ENCODE peak calls at places on chromosomes 12 and 14, in five cellular contexts. N is astrocyte of the cerebellum, K is fibroblast of the aortic adventitia, E is HTR-8/SVneo, F is NCI-H526 treated with DMSO at 0.1 percent for 48 hours. C is an unnamed sample.

GRCh38 chr12:114190971-114191370 is 215.0 kb downstream of the TBX5 start:
- DNase-seq in N (no peak), K (no peak), E (no peak), F (no peak), C (no peak)

GRCh38 chr14:104321151-104322130 is 183.1 kb downstream of the KIF26A start:
- DNase-seq in N (no peak), K (no peak), E (no peak), F (no peak), C (no peak)

GRCh38 chr12:49917788-49918173 is 14.1 kb upstream of the FAIM2 start:
- DNase-seq in N (no peak), K (no peak), E (no peak), F (no peak), C (no peak)

GRCh38 chr12:53941187-53941586 is 2.6 kb downstream of the HOXC13 start:
- DNase-seq in N (no peak), K (no peak), E (no peak), F (no peak), C (no peak)

GRCh38 chr14:22521449-22522239 is 67.4 kb downstream of the DAD1 start:
- DNase-seq in N (no peak), K (no peak), E (no peak), F (no peak), C (no peak)

GRCh38 chr12:61530456-61530855 is 729.7 kb upstream of the USP15 start:
- DNase-seq in N (no peak), K (no peak), E (no peak), F (no peak), C (no peak)

GRCh38 chr14:49959822-49960408 is 67.0 kb downstream of the ARF6 start:
- DNase-seq in N (no peak), K (no peak), E (no peak), F (peak; percentile 80), C (no peak)

GRCh38 chr14:31787377-31787776 is 226.2 kb downstream of the NUBPL start:
- DNase-seq in N (no peak), K (no peak), E (no peak), F (no peak), C (no peak)

GRCh38 chr14:64410084-64410774 is 22.1 kb downstream of the MTHFD1 start:
- DNase-seq in N (no peak), K (peak; percentile 32), E (peak; percentile 96), F (no peak), C (no peak)

GRCh38 chr12:110156766-110157165 is 32.6 kb downstream of the IFT81 start:
- DNase-seq in N (no peak), K (no peak), E (no peak), F (no peak), C (no peak)

GRCh38 chr12:123106640-123107359 is 44.1 kb downstream of the PITPNM2 start:
- DNase-seq in N (no peak), K (no peak), E (no peak), F (no peak), C (no peak)

GRCh38 chr12:19273482-19274330 is 144.2 kb downstream of the PLEKHA5 start:
- DNase-seq in N (peak; percentile 97), K (peak; percentile 96), E (peak; percentile 83), F (no peak), C (peak; percentile 77)

GRCh38 chr12:62802981-62803380 is 132.0 kb downstream of the PPM1H start:
- DNase-seq in N (no peak), K (peak; percentile 45), E (peak; percentile 14), F (no peak), C (peak; percentile 34)

GRCh38 chr12:96473394-96474093 is 15.8 kb upstream of the CFAP54 start:
- DNase-seq in N (no peak), K (no peak), E (no peak), F (no peak), C (no peak)

GRCh38 chr12:10722502-10722904 is 620 bp downstream of the YBX3 start:
- DNase-seq in N (no peak), K (peak; percentile 56), E (no peak), F (peak; percentile 62), C (peak; percentile 63)

GRCh38 chr14:99752486-99753121 is 40.6 kb upstream of the EML1 start:
- DNase-seq in N (peak; percentile 59), K (peak; percentile 70), E (peak; percentile 70), F (no peak), C (peak; percentile 89)

GRCh38 chr14:95497561-95498011 is 18.9 kb downstream of the SYNE3 start:
- DNase-seq in N (no peak), K (peak; percentile 11), E (no peak), F (no peak), C (no peak)

GRCh38 chr14:32354716-32355115 is 25.6 kb downstream of the AKAP6 start:
- DNase-seq in N (no peak), K (no peak), E (no peak), F (no peak), C (no peak)

GRCh38 chr12:81077686-81078441 is at the start of gene ACSS3:
- DNase-seq in N (no peak), K (peak; percentile 27), E (no peak), F (no peak), C (peak; percentile 35)

GRCh38 chr12:124831590-124831989 is 32.1 kb downstream of the SCARB1 start:
- DNase-seq in N (no peak), K (no peak), E (no peak), F (no peak), C (no peak)

GRCh38 chr12:91274886-91275285 is 92.3 kb upstream of the DCN start:
- DNase-seq in N (peak; percentile 58), K (peak; percentile 76), E (no peak), F (no peak), C (peak; percentile 4)

GRCh38 chr12:7859552-7859951 is 13.2 kb downstream of the SLC2A14 start:
- DNase-seq in N (no peak), K (peak; percentile 67), E (no peak), F (no peak), C (peak; percentile 35)

GRCh38 chr12:105820407-105821140 is 318.2 kb downstream of the NUAK1 start:
- DNase-seq in N (peak; percentile 64), K (peak; percentile 41), E (no peak), F (no peak), C (peak; percentile 14)

GRCh38 chr12:47414511-47414910 is 291.3 kb downstream of the RPAP3 start:
- DNase-seq in N (no peak), K (no peak), E (no peak), F (no peak), C (no peak)

GRCh38 chr12:107356266-107356936 is 263.1 kb upstream of the CRY1 start:
- DNase-seq in N (peak; percentile 71), K (peak; percentile 93), E (no peak), F (no peak), C (no peak)

GRCh38 chr14:84254205-84254788 is 1275.6 kb upstream of the FLRT2 start:
- DNase-seq in N (no peak), K (peak; percentile 29), E (no peak), F (no peak), C (no peak)